ENCODE peak calls at places on chromosomes 5 and 9, in ten cellular contexts. E is AG08395; P is NCI-H146; S is heart right ventricle; R is astrocyte; N is CD4-positive, CD25-positive, alpha-beta regulatory T cell; I is NCI-H1092; V is AG08396; M is stimulated activated CD8-positive, alpha-beta memory T cell treated with anti-CD3 and anti-CD28 coated beads, Interleukin-12 subunit alpha, Interleukin-12 subunit beta, amount 100 ng/mL, for 4 hours; X is activated CD8-positive, alpha-beta memory T cell treated with anti-CD3 and anti-CD28 coated beads, Interleukin-2, amount 50 U/mL, for 4 hours. T is an unnamed sample.

GRCh38 chr9:134057311-134057665 is 10.5 kb downstream of the BRD3 start:
- DNase-seq in E (no peak), P (no peak), S (no peak), R (no peak), N (no peak), I (no peak), V (no peak), M (no peak), X (no peak), T (no peak)

GRCh38 chr5:143355710-143356109 is 47.8 kb downstream of the NR3C1 start:
- DNase-seq in E (peak), P (peak), S (peak), R (peak), N (peak), I (no peak), V (peak), M (peak), X (peak), T (peak)

GRCh38 chr5:154162475-154163217 is 27.9 kb upstream of the GALNT10 start:
- DNase-seq in E (no peak), P (no peak), S (peak), R (no peak), N (no peak), I (no peak), V (no peak), M (no peak), X (no peak), T (no peak)

GRCh38 chr5:58204966-58205365 is 254.9 kb downstream of the PLK2 start:
- DNase-seq in E (no peak), P (no peak), S (no peak), R (no peak), N (no peak), I (no peak), V (no peak), M (no peak), X (no peak), T (no peak)

GRCh38 chr5:109604758-109605157 is 85.0 kb upstream of the MAN2A1 start:
- DNase-seq in E (no peak), P (no peak), S (no peak), R (no peak), N (no peak), I (no peak), V (no peak), M (no peak), X (no peak), T (no peak)

GRCh38 chr9:114908104-114908621 is 22.2 kb downstream of the TNFSF8 start:
- DNase-seq in E (peak), P (peak), S (no peak), R (peak), N (no peak), I (peak), V (no peak), M (no peak), X (no peak), T (no peak)

GRCh38 chr5:149719666-149720065 is 10.4 kb upstream of the PPARGC1B start:
- DNase-seq in E (no peak), P (peak), S (no peak), R (peak), N (no peak), I (no peak), V (no peak), M (no peak), X (no peak), T (no peak)

GRCh38 chr5:177358333-177358939 is 712 bp downstream of the RGS14 start:
- DNase-seq in E (no peak), P (no peak), S (no peak), R (no peak), N (no peak), I (no peak), V (no peak), M (no peak), X (no peak), T (no peak)

GRCh38 chr5:16894236-16895057 is 41.6 kb downstream of the MYO10 start:
- DNase-seq in E (peak), P (peak), S (no peak), R (peak), N (no peak), I (no peak), V (no peak), M (no peak), X (no peak), T (no peak)

GRCh38 chr9:35667939-35668338 is 2.9 kb upstream of the ARHGEF39 start:
- DNase-seq in E (no peak), P (no peak), S (no peak), R (no peak), N (no peak), I (no peak), V (no peak), M (no peak), X (no peak), T (no peak)

GRCh38 chr5:159749146-159749545 is 167.1 kb upstream of the ADRA1B start:
- DNase-seq in E (no peak), P (no peak), S (no peak), R (peak), N (no peak), I (no peak), V (no peak), M (no peak), X (no peak), T (no peak)

GRCh38 chr9:133889498-133890301 is 102.4 kb downstream of the VAV2 start:
- DNase-seq in E (peak), P (peak), S (no peak), R (peak), N (no peak), I (peak), V (peak), M (no peak), X (no peak), T (no peak)

T was measured in lung.